ENCODE peak calls at places on chromosomes 3 and 15, in five cellular contexts. S is RWPE1, I is ovary, W is H9, P is sigmoid colon. G is an unnamed sample.

GRCh38 chr3:45673273-45673672 is 15.9 kb upstream of the SACM1L start:
- DNase-seq in S (no peak), I (no peak), W (peak; percentile 70), P (no peak), G (no peak)

GRCh38 chr3:140206196-140207040 is 271.4 kb downstream of the CLSTN2 start:
- DNase-seq in S (peak; percentile 43), I (no peak), W (peak; percentile 61), P (no peak), G (no peak)

GRCh38 chr3:31534036-31534435 is 1.3 kb downstream of the STT3B start:
- DNase-seq in S (no peak), I (no peak), W (no peak), P (no peak), G (no peak)

GRCh38 chr3:58679974-58680656 is 13.5 kb upstream of the FAM3D start:
- DNase-seq in S (peak; percentile 5), I (no peak), W (no peak), P (no peak), G (peak; percentile 46)

GRCh38 chr3:13518516-13519351 is 30.2 kb upstream of the FBLN2 start:
- DNase-seq in S (no peak), I (no peak), W (no peak), P (peak; percentile 86), G (no peak)

GRCh38 chr3:143122089-143122430 is 2.5 kb downstream of the CHST2 start:
- DNase-seq in S (no peak), I (no peak), W (no peak), P (no peak), G (no peak)

GRCh38 chr15:70856884-70857546 is 3.1 kb upstream of the LARP6 start:
- DNase-seq in S (peak; percentile 82), I (peak; percentile 76), W (no peak), P (peak; percentile 91), G (peak; percentile 92)

GRCh38 chr3:178518660-178519396 is 17.4 kb upstream of the KCNMB2 start:
- DNase-seq in S (no peak), I (no peak), W (no peak), P (no peak), G (no peak)

GRCh38 chr3:193971268-193971751 is 164.6 kb upstream of the HES1 start:
- DNase-seq in S (peak; percentile 42), I (no peak), W (no peak), P (no peak), G (no peak)

DNA sequence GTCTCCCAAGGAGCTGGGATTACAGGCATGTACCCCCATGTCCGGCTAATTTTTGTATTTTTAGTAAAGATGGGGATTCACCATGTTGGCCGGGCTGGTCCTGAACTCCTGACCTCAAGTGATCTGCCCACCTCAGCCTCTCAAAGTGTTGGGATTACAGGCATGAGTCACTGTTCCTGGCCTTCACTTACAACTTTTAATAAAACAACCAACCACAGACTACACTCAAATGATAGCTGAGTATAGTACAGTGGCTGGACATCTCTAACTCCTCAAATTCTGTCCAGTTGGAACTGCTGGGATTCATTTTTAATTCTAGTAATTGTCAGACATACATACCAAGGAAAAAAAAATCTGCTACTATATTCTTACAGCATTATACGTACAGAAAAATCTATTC is 71.0 kb downstream of the PBRM1 start:
- DNase-seq in S (no peak), I (no peak), W (no peak), P (no peak), G (no peak)
- H3K27ac ChIP-seq in S (no peak overlapping the region), I (no peak overlapping the region), W (no peak overlapping the region), P (no peak overlapping the region), G (no peak overlapping the region)

GRCh38 chr3:123521179-123521969 is 63.5 kb downstream of the HACD2 start:
- DNase-seq in S (no peak), I (no peak), W (no peak), P (no peak), G (no peak)
- H3K27ac ChIP-seq in S (no peak overlapping the region), I (no peak overlapping the region), W (no peak overlapping the region), P (peak overlapping the region; percentile 64), G (peak overlapping the region; percentile 32)

GRCh38 chr15:78929536-78930264 is 15.1 kb downstream of the CTSH start:
- DNase-seq in S (no peak), I (no peak), W (no peak), P (no peak), G (no peak)
- H3K27ac ChIP-seq in S (peak overlapping the region; percentile 88), I (no peak overlapping the region), W (no peak overlapping the region), P (no peak overlapping the region), G (no peak overlapping the region)

DNA sequence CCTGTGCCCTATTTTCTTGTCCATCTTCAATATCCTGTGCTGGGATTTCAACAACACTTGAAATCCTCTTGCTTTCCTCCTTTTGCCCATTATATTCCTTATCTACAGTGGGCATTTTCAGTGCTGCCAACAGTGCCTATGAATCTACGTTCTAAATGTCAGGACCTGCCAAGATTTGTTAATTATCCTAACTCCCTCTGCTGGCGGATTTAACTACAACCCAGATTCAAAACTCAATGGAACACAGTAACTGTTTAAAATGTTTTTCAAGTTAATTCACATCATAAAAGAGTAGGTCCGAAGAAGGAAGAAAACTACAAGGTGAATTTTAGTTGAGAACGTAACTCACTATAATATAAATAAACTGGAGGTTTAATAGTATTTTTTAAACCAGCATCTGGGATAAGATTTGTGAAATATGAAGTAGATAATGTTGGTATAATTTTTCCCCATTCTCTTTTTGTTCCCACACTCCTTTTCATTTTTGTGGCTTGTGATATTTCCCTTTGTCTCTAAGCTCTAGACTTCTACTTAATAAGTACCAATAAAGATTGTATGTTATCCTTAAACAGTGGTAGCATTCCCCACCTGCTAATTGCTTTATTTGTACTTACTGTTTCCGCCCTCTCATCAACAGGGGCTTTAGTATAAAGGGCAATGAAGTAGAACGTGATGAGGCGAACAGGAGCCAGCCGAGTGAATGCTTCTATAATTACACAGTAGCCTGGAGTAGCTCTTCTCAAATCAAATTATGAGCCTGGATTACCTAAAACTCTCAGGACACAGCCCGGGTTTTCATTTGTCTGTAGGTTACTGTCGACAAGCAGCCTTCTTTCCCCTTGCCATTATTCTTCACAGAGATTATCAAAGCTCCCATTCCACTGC is 302.5 kb upstream of the ATP11B start:
- DNase-seq in S (peak; percentile 39), I (no peak), W (no peak), P (no peak), G (no peak)
- H3K27ac ChIP-seq in S (no peak overlapping the region), I (no peak overlapping the region), W (no peak overlapping the region), P (no peak overlapping the region), G (no peak overlapping the region)